ENCODE peak calls at places on chromosome 4, in seven cellular contexts. O is breast epithelium, B is stomach, N is GM10248, E is epithelial cell of proximal tubule, R is left lung, K is GM12865. M is an unnamed sample.

GRCh38 chr4:23759066-23759465 is 130.8 kb downstream of the PPARGC1A start:
- DNase-seq in O (no peak), B (no peak), N (no peak), E (no peak), R (no peak), K (no peak), M (no peak)

GRCh38 chr4:77023920-77024319 is 51.9 kb downstream of the CCNI start:
- DNase-seq in O (no peak), B (peak), N (no peak), E (no peak), R (peak), K (no peak), M (no peak)

GRCh38 chr4:3483471-3483921 is 20.4 kb downstream of the DOK7 start:
- DNase-seq in O (no peak), B (no peak), N (no peak), E (no peak), R (peak), K (no peak), M (no peak)

GRCh38 chr4:141635726-141636076 is 682 bp upstream of the IL15 start:
- DNase-seq in O (no peak), B (no peak), N (peak), E (no peak), R (no peak), K (peak), M (no peak)

GRCh38 chr4:6324999-6325790 is 55.5 kb downstream of the WFS1 start:
- DNase-seq in O (peak), B (peak), N (no peak), E (no peak), R (peak), K (no peak), M (peak)

GRCh38 chr4:56958111-56958517 is 19.3 kb downstream of the NOA1 start:
- DNase-seq in O (peak), B (peak), N (no peak), E (peak), R (no peak), K (no peak), M (no peak)

GRCh38 chr4:46994007-46994405 is 625 bp upstream of the GABRA4 start:
- DNase-seq in O (no peak), B (no peak), N (peak), E (no peak), R (peak), K (no peak), M (no peak)

GRCh38 chr4:94454405-94454804 is 2.7 kb downstream of the PDLIM5 start:
- DNase-seq in O (no peak), B (no peak), N (no peak), E (no peak), R (no peak), K (no peak), M (no peak)

GRCh38 chr4:38815879-38816782 is 11.5 kb upstream of the TLR1 start:
- DNase-seq in O (no peak), B (no peak), N (no peak), E (no peak), R (no peak), K (peak), M (no peak)

GRCh38 chr4:1846580-1846979 is 9.4 kb downstream of the LETM1 start:
- DNase-seq in O (no peak), B (no peak), N (no peak), E (no peak), R (no peak), K (peak), M (no peak)

GRCh38 chr4:171813195-171813955 is at the start of gene GALNTL6:
- DNase-seq in O (no peak), B (no peak), N (peak), E (no peak), R (peak), K (peak), M (no peak)

GRCh38 chr4:3636628-3637320 is 104.6 kb upstream of the LRPAP1 start:
- DNase-seq in O (no peak), B (no peak), N (no peak), E (no peak), R (peak), K (no peak), M (no peak)

GRCh38 chr4:5510506-5510905 is 197.9 kb downstream of the EVC2 start:
- DNase-seq in O (no peak), B (no peak), N (no peak), E (no peak), R (no peak), K (no peak), M (no peak)

GRCh38 chr4:138859249-138859648 is 156.3 kb upstream of the NOCT start:
- DNase-seq in O (no peak), B (peak), N (no peak), E (peak), R (no peak), K (no peak), M (peak)

GRCh38 chr4:165877291-165877690 is 4.3 kb downstream of the TLL1 start:
- DNase-seq in O (no peak), B (no peak), N (no peak), E (no peak), R (no peak), K (no peak), M (no peak)

GRCh38 chr4:9947168-9948062 is 73.9 kb downstream of the SLC2A9 start:
- DNase-seq in O (no peak), B (peak), N (no peak), E (no peak), R (no peak), K (no peak), M (no peak)

GRCh38 chr4:161577604-161578301 is 586.0 kb downstream of the FSTL5 start:
- DNase-seq in O (no peak), B (no peak), N (no peak), E (no peak), R (no peak), K (no peak), M (no peak)

GRCh38 chr4:33091961-33092360 is 2371.8 kb downstream of the PCDH7 start:
- DNase-seq in O (no peak), B (no peak), N (no peak), E (no peak), R (no peak), K (no peak), M (no peak)

GRCh38 chr4:80963051-80963450 is 67.5 kb upstream of the BMP3 start:
- DNase-seq in O (no peak), B (no peak), N (no peak), E (no peak), R (no peak), K (no peak), M (no peak)

GRCh38 chr4:68271851-68272756 is 26.6 kb upstream of the TMPRSS11B start:
- DNase-seq in O (no peak), B (no peak), N (peak), E (peak), R (no peak), K (peak), M (peak)

GRCh38 chr4:7828926-7829325 is 110.7 kb downstream of the AFAP1 start:
- DNase-seq in O (no peak), B (no peak), N (no peak), E (no peak), R (no peak), K (no peak), M (no peak)

GRCh38 chr4:139243448-139244365 is 36.3 kb downstream of the MGARP start:
- DNase-seq in O (no peak), B (no peak), N (no peak), E (peak), R (no peak), K (peak), M (no peak)

GRCh38 chr4:67103001-67103737 is 442.1 kb downstream of the CENPC start:
- DNase-seq in O (no peak), B (no peak), N (no peak), E (no peak), R (no peak), K (no peak), M (no peak)

GRCh38 chr4:139735381-139736256 is 70.0 kb downstream of the MGST2 start:
- DNase-seq in O (no peak), B (no peak), N (no peak), E (no peak), R (peak), K (no peak), M (no peak)

GRCh38 chr4:14265651-14266050 is 638.1 kb upstream of the BOD1L1 start:
- DNase-seq in O (no peak), B (no peak), N (no peak), E (no peak), R (no peak), K (no peak), M (no peak)
- TF ChIP-seq CTCF in O (no peak), B (no peak), N (no peak), E (no peak), R (no peak), K (no peak), M (no peak)

DNA sequence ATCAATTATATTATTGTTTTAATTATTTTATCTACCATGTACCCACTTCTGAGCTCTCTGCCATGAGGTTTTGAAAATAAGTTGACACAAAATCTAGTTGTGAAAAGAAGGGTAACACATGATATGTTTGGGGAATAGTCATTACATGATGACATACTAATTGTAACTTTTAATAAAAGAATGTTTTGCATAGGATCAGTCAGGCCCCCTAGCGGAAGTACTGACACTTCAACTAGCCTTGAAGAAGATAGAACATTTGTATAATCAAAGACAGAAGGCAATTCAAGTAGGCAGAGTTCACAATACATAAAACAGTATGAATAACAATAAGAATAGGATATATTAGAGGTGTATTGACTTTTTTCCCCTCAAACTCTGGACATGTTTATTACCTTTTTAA is 1191.0 kb upstream of the AGA start:
- DNase-seq in O (no peak), B (no peak), N (no peak), E (no peak), R (no peak), K (no peak), M (no peak)
- TF ChIP-seq CTCF in O (no peak), B (no peak), N (no peak), E (peak), R (no peak), K (no peak), M (no peak)

GRCh38 chr4:48943387-48943786 is 36.8 kb upstream of the OCIAD2 start:
- DNase-seq in O (no peak), B (no peak), N (no peak), E (no peak), R (no peak), K (no peak), M (peak)
- TF ChIP-seq CTCF in O (no peak), B (no peak), N (no peak), E (peak), R (no peak), K (peak), M (peak)

GRCh38 chr4:87422104-87423052 is at the start of gene NUDT9:
- DNase-seq in O (peak), B (peak), N (peak), E (peak), R (peak), K (peak), M (peak)
- TF ChIP-seq CTCF in O (no peak), B (no peak), N (no peak), E (no peak), R (no peak), K (peak), M (no peak)

GRCh38 chr4:104395219-104395618 is 99.5 kb downstream of the CXXC4 start:
- DNase-seq in O (no peak), B (no peak), N (no peak), E (no peak), R (no peak), K (no peak), M (no peak)
- TF ChIP-seq CTCF in O (no peak), B (no peak), N (no peak), E (no peak), R (no peak), K (no peak), M (no peak)

GRCh38 chr4:27861381-27861787 is 1000.7 kb downstream of the STIM2 start:
- DNase-seq in O (no peak), B (peak), N (no peak), E (no peak), R (no peak), K (peak), M (peak)
- TF ChIP-seq CTCF in O (peak), B (no peak), N (no peak), E (peak), R (peak), K (peak), M (peak)

GRCh38 chr4:649751-650310 is 24.2 kb downstream of the ATP5ME start:
- DNase-seq in O (no peak), B (no peak), N (no peak), E (no peak), R (peak), K (no peak), M (no peak)
- TF ChIP-seq CTCF in O (no peak), B (no peak), N (no peak), E (no peak), R (no peak), K (no peak), M (no peak)

GRCh38 chr4:118004088-118004487 is 30.2 kb upstream of the NDST3 start:
- DNase-seq in O (no peak), B (no peak), N (no peak), E (no peak), R (no peak), K (no peak), M (no peak)

GRCh38 chr4:118005883-118006282 is 28.4 kb upstream of the NDST3 start:
- DNase-seq in O (no peak), B (no peak), N (no peak), E (no peak), R (no peak), K (no peak), M (no peak)
- TF ChIP-seq CTCF in O (no peak), B (no peak), N (no peak), E (peak), R (no peak), K (no peak), M (no peak)

M was measured in Calu3.